ENCODE peak calls at places on chromosomes 3 and 15, in ten cellular contexts. L is neural progenitor cell, M is lower lobe of right lung, F is cardiac fibroblast, A is progenitor cell of endocrine pancreas, E is tibial nerve, G is astrocyte, C is endothelial cell, Y is B cell, D is cardiac muscle cell. P is an unnamed sample.
A peak's percentile ranks its signal among the peaks of the same experiment; 100 is the strongest.

GRCh38 chr3:115254492-115255196 is 107.6 kb upstream of the ZBTB20 start:
- DNase-seq in D (no peak), Y (no peak), G (no peak), A (no peak), F (no peak), M (no peak), E (no peak), L (peak; percentile 12), C (no peak), P (no peak)

GRCh38 chr3:72018339-72018984 is 233.5 kb upstream of the PROK2 start:
- DNase-seq in D (peak; percentile 40), F (peak; percentile 37), A (no peak), C (no peak), L (peak; percentile 31), E (no peak), G (no peak), Y (no peak), M (no peak), P (no peak)

GRCh38 chr15:39455502-39455991 is 125.3 kb upstream of the THBS1 start:
- DNase-seq in D (peak; percentile 72), G (peak; percentile 74), F (peak; percentile 80), A (no peak), M (no peak), C (no peak), E (no peak), Y (no peak), L (no peak), P (peak; percentile 82)

GRCh38 chr3:183244981-183245476 is 8.0 kb upstream of the B3GNT5 start:
- DNase-seq in D (no peak), A (no peak), C (no peak), E (no peak), F (no peak), Y (no peak), G (no peak), L (no peak), M (no peak), P (no peak)

GRCh38 chr3:4410174-4410573 is 56.9 kb downstream of the SUMF1 start:
- DNase-seq in Y (no peak), D (no peak), M (no peak), E (no peak), G (no peak), F (peak; percentile 49), C (no peak), A (no peak), L (no peak), P (no peak)

GRCh38 chr15:34584321-34584668 is 844 bp upstream of the GOLGA8B start:
- DNase-seq in E (no peak), L (peak; percentile 19), C (no peak), G (no peak), A (no peak), Y (no peak), M (no peak), F (no peak), D (no peak), P (no peak)

GRCh38 chr3:123489400-123490004 is 40.6 kb upstream of the ADCY5 start:
- DNase-seq in A (peak; percentile 70), G (peak; percentile 19), M (peak; percentile 59), C (peak; percentile 85), E (peak; percentile 92), Y (peak; percentile 40), D (peak; percentile 77), L (peak; percentile 79), F (peak; percentile 77), P (peak; percentile 38)

GRCh38 chr15:90680371-90680935 is 36.7 kb upstream of the BLM start:
- DNase-seq in G (peak; percentile 96), L (no peak), E (peak; percentile 58), Y (no peak), C (no peak), F (peak; percentile 95), M (no peak), A (no peak), D (peak; percentile 86), P (peak; percentile 86)

GRCh38 chr3:156509209-156510174 is 45.4 kb downstream of the SSR3 start:
- DNase-seq in G (peak; percentile 33), F (peak; percentile 81), L (peak; percentile 61), C (no peak), Y (peak; percentile 57), E (peak; percentile 25), A (no peak), D (peak; percentile 76), M (no peak), P (peak; percentile 24)

GRCh38 chr3:59406943-59407342 is 357.1 kb upstream of the CFAP20DC start:
- DNase-seq in A (no peak), G (no peak), F (no peak), M (no peak), D (no peak), C (no peak), Y (no peak), L (no peak), E (no peak), P (no peak)

GRCh38 chr3:195105389-195105788 is 165.6 kb downstream of the XXYLT1 start:
- DNase-seq in E (no peak), Y (no peak), A (no peak), L (no peak), F (no peak), M (no peak), C (no peak), G (no peak), D (no peak), P (no peak)

GRCh38 chr15:87715252-87715651 is 541.3 kb downstream of the NTRK3 start:
- DNase-seq in F (no peak), G (no peak), Y (no peak), M (no peak), L (no peak), C (no peak), D (no peak), E (no peak), A (no peak), P (no peak)

GRCh38 chr15:87720235-87720634 is 536.3 kb downstream of the NTRK3 start:
- DNase-seq in F (no peak), G (peak; percentile 20), A (no peak), C (no peak), D (no peak), M (no peak), Y (no peak), E (no peak), L (no peak), P (no peak)

GRCh38 chr15:87713405-87713995 is 543.0 kb downstream of the NTRK3 start:
- DNase-seq in A (no peak), D (no peak), E (no peak), F (no peak), C (no peak), L (no peak), M (no peak), G (no peak), Y (no peak), P (no peak)

GRCh38 chr15:87712211-87712610 is 544.3 kb downstream of the NTRK3 start:
- DNase-seq in A (no peak), F (no peak), M (no peak), C (no peak), L (no peak), D (no peak), G (no peak), E (no peak), Y (no peak), P (no peak)

GRCh38 chr15:87716422-87716821 is 540.1 kb downstream of the NTRK3 start:
- DNase-seq in Y (no peak), C (no peak), E (no peak), L (peak; percentile 55), M (no peak), G (no peak), D (no peak), A (no peak), F (no peak), P (no peak)
- TF ChIP-seq CTCF in Y (no peak), C (peak; percentile 26), E (no peak), L (peak; percentile 55), M (no peak), G (no peak), D (no peak), A (no peak), F (no peak), P (no peak)

GRCh38 chr15:40904552-40905201 is 10.4 kb downstream of the VPS18 start:
- DNase-seq in D (no peak), C (no peak), E (no peak), Y (no peak), L (no peak), F (no peak), G (no peak), M (no peak), A (no peak), P (no peak)
- TF ChIP-seq CTCF in D (no peak), C (no peak), E (no peak), Y (no peak), L (no peak), F (no peak), G (no peak), M (no peak), A (no peak), P (no peak)

DNA sequence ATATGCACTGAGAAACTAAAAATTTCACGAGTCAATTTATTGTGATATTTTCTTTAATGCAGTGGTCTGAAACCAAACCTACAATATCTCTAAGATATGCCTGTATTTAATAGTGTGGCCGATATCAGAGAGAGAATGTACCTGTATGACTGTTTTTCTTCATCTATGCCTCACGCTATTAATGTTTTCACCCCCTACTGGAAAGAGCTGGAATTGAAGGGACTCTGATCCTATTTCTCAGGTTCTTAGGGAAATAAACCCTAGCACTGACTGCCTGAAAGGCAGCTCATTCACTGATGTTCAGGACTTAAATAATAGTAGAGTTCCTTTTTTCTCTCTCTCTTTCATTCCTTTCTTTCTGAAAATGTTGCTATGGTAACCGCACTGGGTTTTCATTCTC is 1135.9 kb downstream of the IGSF11 start:
- DNase-seq in A (no peak), G (no peak), Y (no peak), F (peak; percentile 38), C (peak; percentile 13), E (no peak), D (peak; percentile 13), L (peak; percentile 33), M (no peak), P (no peak)
- TF ChIP-seq CTCF in A (peak; percentile 30), G (peak; percentile 37), Y (no peak), F (peak; percentile 52), C (peak; percentile 70), E (no peak), D (peak; percentile 44), L (peak; percentile 61), M (peak; percentile 21), P (peak; percentile 15)

GRCh38 chr15:27679621-27680521 is 419.2 kb downstream of the OCA2 start:
- DNase-seq in C (no peak), Y (no peak), M (no peak), E (no peak), L (peak; percentile 67), D (no peak), F (no peak), A (no peak), G (peak; percentile 44), P (no peak)

GRCh38 chr15:27679203-27679602 is 419.9 kb downstream of the OCA2 start:
- DNase-seq in E (no peak), F (no peak), C (no peak), M (no peak), Y (no peak), A (no peak), D (no peak), L (peak; percentile 36), G (no peak), P (no peak)

GRCh38 chr15:27683126-27683525 is 416.0 kb downstream of the OCA2 start:
- DNase-seq in E (no peak), Y (no peak), L (no peak), D (no peak), G (no peak), F (no peak), A (no peak), C (no peak), M (no peak), P (no peak)

GRCh38 chr15:27677951-27678350 is 421.2 kb downstream of the OCA2 start:
- DNase-seq in Y (no peak), G (no peak), L (no peak), E (no peak), A (no peak), F (no peak), C (no peak), D (no peak), M (no peak), P (no peak)

GRCh38 chr15:27681038-27681437 is 418.1 kb downstream of the OCA2 start:
- DNase-seq in G (no peak), F (no peak), C (no peak), E (no peak), M (no peak), D (no peak), L (no peak), A (no peak), Y (no peak), P (no peak)
- TF ChIP-seq CTCF in G (no peak), F (no peak), C (no peak), E (no peak), M (no peak), D (no peak), L (no peak), A (no peak), Y (no peak), P (no peak)